ENCODE peak calls at places on chromosomes 12 and 14, in six cellular contexts. C, O, P, D, A and M are unnamed samples.

GRCh38 chr14:67620217-67620789 is 583 bp downstream of the ARG2 start:
- DNase-seq in C (no peak), O (peak), P (peak), D (no peak), A (peak), M (peak)

GRCh38 chr14:52363969-52364368 is 49.9 kb downstream of the PTGER2 start:
- DNase-seq in C (no peak), O (no peak), P (no peak), D (no peak), A (no peak), M (no peak)

GRCh38 chr12:15563683-15564082 is 225.5 kb downstream of the EPS8 start:
- DNase-seq in C (no peak), O (no peak), P (no peak), D (no peak), A (no peak), M (no peak)

GRCh38 chr12:57835366-57836288 is 10.9 kb downstream of the CTDSP2 start:
- DNase-seq in C (no peak), O (no peak), P (no peak), D (no peak), A (no peak), M (no peak)

GRCh38 chr12:53963434-53964314 is 9.0 kb downstream of the HOXC12 start:
- DNase-seq in C (no peak), O (peak), P (no peak), D (no peak), A (no peak), M (no peak)

GRCh38 chr12:121719926-121720414 is 7.4 kb downstream of the TMEM120B start:
- DNase-seq in C (no peak), O (no peak), P (no peak), D (no peak), A (no peak), M (no peak)

GRCh38 chr12:48796976-48797375 is 8.1 kb upstream of the ADCY6 start:
- DNase-seq in C (no peak), O (no peak), P (no peak), D (no peak), A (no peak), M (no peak)

GRCh38 chr14:102155150-102155549 is 15.5 kb downstream of the WDR20 start:
- DNase-seq in C (no peak), O (no peak), P (no peak), D (no peak), A (no peak), M (no peak)

GRCh38 chr12:14769837-14770494 is 33.3 kb downstream of the WBP11 start:
- DNase-seq in C (peak), O (peak), P (peak), D (peak), A (peak), M (peak)

GRCh38 chr14:77264466-77265186 is 6.4 kb downstream of the NGB start:
- DNase-seq in C (no peak), O (peak), P (no peak), D (no peak), A (no peak), M (no peak)

GRCh38 chr12:28759334-28759733 is 389.7 kb upstream of the FAR2 start:
- DNase-seq in C (no peak), O (no peak), P (peak), D (no peak), A (no peak), M (no peak)

GRCh38 chr14:21090194-21090939 is 8.1 kb downstream of the ZNF219 start:
- DNase-seq in C (no peak), O (peak), P (peak), D (no peak), A (no peak), M (peak)

GRCh38 chr14:56514663-56515371 is 64.8 kb upstream of the TMEM260 start:
- DNase-seq in C (no peak), O (no peak), P (no peak), D (no peak), A (no peak), M (no peak)

GRCh38 chr14:96055753-96056508 is 16.8 kb downstream of the C14orf132 start:
- DNase-seq in C (peak), O (peak), P (no peak), D (no peak), A (no peak), M (no peak)

GRCh38 chr14:96053600-96054381 is 14.6 kb downstream of the C14orf132 start:
- DNase-seq in C (peak), O (peak), P (no peak), D (peak), A (no peak), M (no peak)

GRCh38 chr14:96055065-96055752 is 16.0 kb downstream of the C14orf132 start:
- DNase-seq in C (no peak), O (peak), P (no peak), D (no peak), A (no peak), M (no peak)

GRCh38 chr14:96053236-96053599 is 14.1 kb downstream of the C14orf132 start:
- DNase-seq in C (no peak), O (peak), P (no peak), D (no peak), A (no peak), M (no peak)

GRCh38 chr14:96054661-96055060 is 15.5 kb downstream of the C14orf132 start:
- DNase-seq in C (no peak), O (no peak), P (no peak), D (no peak), A (no peak), M (no peak)
- H3K27ac ChIP-seq in C (no peak), O (no peak), P (no peak), D (no peak), A (no peak), M (no peak)

GRCh38 chr12:116691636-116692035 is 46.2 kb downstream of the SPRING1 start:
- DNase-seq in C (no peak), O (no peak), P (no peak), D (no peak), A (no peak), M (no peak)

GRCh38 chr12:116694653-116695463 is 43.0 kb downstream of the SPRING1 start:
- DNase-seq in C (no peak), O (no peak), P (no peak), D (no peak), A (no peak), M (no peak)

GRCh38 chr12:116692605-116693004 is 45.3 kb downstream of the SPRING1 start:
- DNase-seq in C (no peak), O (no peak), P (no peak), D (no peak), A (no peak), M (peak)

GRCh38 chr12:116695464-116695725 is 42.5 kb downstream of the SPRING1 start:
- DNase-seq in C (no peak), O (no peak), P (no peak), D (no peak), A (no peak), M (no peak)

DNA sequence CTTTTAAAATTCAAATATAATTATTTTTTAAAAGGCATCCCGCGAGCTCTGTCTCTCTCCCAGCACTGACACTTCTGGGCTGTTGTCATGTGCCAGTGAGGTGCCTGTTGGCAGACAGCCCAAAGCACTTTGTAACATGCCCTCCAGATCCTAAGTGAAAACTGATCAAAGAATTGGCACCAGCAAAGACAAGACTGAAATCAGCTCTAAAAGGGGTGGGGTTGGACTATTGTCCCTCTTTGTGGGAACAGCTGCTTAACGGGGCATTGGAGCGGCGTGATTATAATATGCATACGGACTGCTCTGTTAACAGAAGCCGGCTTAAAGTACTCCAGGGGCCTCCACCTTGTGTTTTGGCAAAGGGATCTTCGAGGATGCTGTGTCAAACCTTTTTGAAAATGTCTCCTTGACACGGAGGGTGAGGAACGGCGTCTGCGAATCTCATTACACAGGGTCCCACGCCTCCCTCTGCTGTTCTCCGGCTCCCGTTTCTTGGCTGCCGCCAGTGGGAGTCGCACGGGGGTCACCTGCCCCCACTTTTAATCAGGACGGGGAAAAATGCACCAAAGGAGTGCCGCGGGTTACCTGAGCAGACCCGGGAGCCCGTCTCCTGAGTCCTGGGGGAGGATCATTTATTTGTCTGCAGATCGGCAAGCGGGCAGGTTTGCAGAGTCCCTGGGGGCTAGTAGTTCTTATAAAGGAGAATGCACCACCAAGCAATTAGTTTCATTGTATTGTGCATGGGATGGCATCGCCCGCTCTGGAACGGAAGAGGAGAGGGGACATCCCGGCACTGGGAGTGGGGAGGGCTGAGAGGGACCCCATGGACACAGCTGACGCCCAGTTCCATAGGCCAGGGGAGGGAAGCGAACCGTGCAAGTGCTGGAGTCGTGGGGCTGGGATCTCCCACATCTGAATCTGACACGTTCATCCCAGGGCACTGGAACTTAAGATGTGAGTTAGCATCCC is 44.3 kb downstream of the SPRING1 start:
- DNase-seq in C (peak), O (no peak), P (no peak), D (no peak), A (no peak), M (no peak)
- TF ChIP-seq CTCF in C (no peak), O (no peak), P (no peak), D (no peak), A (no peak), M (no peak)

GRCh38 chr14:100221419-100222218 is 17.3 kb upstream of the YY1 start:
- DNase-seq in C (peak), O (peak), P (no peak), D (peak), A (peak), M (peak)
- TF ChIP-seq POLR2A in C (no peak), O (no peak), P (no peak), D (no peak), A (no peak), M (no peak)

DNA sequence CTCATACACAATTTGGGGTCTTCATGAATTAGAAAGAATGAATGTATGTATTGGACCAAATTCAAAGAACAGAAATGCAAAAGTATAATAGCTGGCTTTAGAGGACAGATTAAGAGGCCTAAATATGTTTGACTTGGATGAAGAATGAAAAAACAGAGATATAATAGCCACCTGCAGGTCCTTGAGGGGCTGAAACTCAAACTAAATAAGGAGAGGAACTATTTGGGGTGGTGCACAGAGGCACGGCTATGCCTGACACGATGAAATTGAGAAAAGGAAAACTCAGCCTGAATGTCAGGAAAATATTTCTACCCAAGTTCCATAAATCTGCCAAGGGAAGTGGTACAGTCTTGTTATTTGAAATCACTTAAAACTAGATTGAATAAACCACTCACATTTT is 222.9 kb upstream of the DDHD1 start:
- DNase-seq in C (no peak), O (no peak), P (no peak), D (no peak), A (no peak), M (no peak)
- H3K27ac ChIP-seq in C (no peak), O (no peak), P (no peak), D (no peak), A (no peak), M (no peak)

GRCh38 chr12:6664902-6665301 is 2.0 kb upstream of the ING4 start:
- DNase-seq in C (no peak), O (no peak), P (no peak), D (no peak), A (no peak), M (no peak)

GRCh38 chr12:6662906-6663742 is at the start of gene ING4:
- DNase-seq in C (peak), O (peak), P (peak), D (peak), A (peak), M (peak)

GRCh38 chr12:6666211-6666610 is 3.3 kb upstream of the ING4 start:
- DNase-seq in C (no peak), O (no peak), P (no peak), D (no peak), A (no peak), M (no peak)

GRCh38 chr12:6672143-6672542 is 9.2 kb upstream of the ING4 start:
- DNase-seq in C (no peak), O (no peak), P (no peak), D (no peak), A (no peak), M (no peak)

DNA sequence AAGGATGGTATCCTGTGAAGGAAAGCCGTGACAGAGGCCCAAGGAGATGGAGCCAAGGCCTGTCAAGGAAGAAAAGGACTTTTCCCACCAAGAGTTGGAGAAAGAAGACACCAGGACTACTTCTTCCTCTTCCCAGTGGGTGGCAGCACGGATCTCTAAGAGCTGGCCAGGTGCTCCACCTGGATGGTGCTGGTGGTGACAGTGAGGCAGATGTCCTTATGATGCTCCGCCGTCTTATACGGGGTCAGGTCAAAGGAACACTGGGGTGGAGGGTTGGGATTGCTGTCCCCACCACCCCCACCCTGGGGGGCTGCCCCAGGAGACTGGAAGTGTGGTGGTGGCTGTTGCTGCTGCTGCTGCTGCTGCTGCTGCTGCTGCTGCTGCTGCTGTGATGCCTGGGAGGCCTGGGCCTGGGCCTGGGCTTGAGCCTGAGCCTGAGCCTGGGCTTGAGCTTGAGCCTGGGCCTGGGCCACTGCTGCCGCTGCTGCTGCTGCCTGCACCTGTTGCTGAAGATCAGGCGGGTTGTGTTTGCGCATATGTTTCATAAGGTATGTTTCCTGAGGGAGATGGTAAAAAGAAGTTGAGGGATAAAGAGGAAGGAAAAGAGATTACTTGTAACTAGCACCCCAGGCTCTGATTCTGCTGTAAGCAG is 4.8 kb upstream of the ING4 start:
- DNase-seq in C (no peak), O (no peak), P (peak), D (no peak), A (no peak), M (no peak)
- TF ChIP-seq CTCF in C (no peak), O (no peak), P (peak), D (no peak), A (no peak), M (no peak)

GRCh38 chr12:110079477-110080400 is 31.4 kb upstream of the C12orf76 start:
- DNase-seq in C (peak), O (peak), P (peak), D (peak), A (no peak), M (peak)
- TF ChIP-seq POLR2A in C (no peak), O (peak), P (no peak), D (no peak), A (no peak), M (no peak)

DNA sequence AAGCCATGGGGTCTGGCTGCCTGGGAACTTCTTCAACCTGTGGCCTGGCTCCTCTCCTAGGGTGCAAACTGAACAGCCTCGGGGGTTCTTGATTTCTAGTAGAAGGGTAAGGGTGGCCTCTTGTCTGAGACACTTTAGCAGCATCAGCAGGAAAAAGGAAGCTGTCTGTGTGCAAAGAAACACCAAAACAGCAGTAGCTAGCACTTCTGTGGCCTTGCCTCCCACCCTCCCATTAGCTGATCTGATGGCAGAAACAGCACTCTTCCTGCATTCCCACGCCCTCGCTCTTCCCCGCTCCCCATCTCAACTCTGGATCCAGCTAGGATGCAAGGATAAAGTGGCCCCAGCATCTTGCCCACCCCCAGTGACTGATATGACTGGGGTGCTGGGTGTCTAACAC is 20.7 kb downstream of the SLC7A8 start:
- DNase-seq in C (no peak), O (no peak), P (no peak), D (no peak), A (no peak), M (no peak)
- H3K27ac ChIP-seq in C (no peak), O (no peak), P (no peak), D (no peak), A (no peak), M (no peak)

DNA sequence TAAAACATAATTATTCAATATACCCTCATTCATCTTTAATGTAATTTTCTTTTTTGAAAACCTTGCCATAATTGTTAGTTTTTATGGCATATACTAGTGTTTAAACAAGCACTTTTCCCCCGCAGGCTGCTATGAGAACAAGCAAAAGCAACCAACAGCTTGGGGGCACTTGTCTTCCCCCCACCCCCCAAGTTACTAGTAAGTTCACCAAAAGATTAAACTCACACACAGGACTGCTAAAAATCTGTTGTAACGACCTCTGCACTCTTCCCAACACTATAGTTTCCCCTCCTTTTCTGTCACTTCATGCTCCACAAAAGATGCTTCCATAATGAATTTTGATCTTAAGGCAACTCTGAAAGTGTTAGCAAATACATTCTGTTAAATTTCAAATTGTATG is 474.9 kb upstream of the SOX5 start:
- DNase-seq in C (no peak), O (no peak), P (no peak), D (no peak), A (no peak), M (no peak)
- TF ChIP-seq CTCF in C (no peak), O (no peak), P (no peak), D (no peak), A (no peak), M (no peak)

DNA sequence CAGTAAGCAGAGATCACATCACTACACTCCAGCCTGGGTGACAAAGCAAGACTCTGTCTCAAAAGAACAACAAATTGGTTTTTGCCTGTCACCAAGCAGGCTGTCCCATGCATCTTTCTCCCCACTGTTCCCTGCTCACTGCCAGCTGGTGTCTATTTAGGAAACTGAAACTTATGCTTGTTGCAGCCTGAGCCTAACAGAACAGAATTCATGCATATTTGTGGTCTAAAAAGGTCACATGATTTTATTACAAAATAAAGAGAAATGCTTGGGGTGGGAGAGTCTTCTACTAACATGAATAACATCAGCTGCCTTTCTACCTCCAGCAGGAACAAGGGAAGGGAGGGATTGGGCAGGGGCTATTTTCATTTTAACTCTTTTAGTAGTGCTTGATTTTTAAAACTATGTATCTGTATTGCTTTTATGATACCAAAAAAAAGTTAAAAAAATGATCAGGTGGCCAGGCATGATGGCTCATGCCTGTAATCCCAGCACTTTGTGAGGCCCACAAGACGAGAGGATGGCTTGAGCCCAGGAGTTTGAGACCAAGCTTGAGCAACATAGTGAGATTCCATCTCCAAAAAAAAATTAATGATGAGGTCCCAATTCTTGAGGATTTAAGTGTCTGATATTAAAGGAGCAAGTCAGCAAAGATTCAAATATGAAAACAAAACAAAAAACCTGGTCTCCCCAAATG is 923 bp downstream of the STAT2 start:
- DNase-seq in C (peak), O (peak), P (no peak), D (no peak), A (no peak), M (peak)
- TF ChIP-seq POLR2A in C (no peak), O (no peak), P (no peak), D (no peak), A (no peak), M (no peak)